ENCODE peak calls at places on chromosomes 5 and 9, in five cellular contexts. N, C, Y, D and X are unnamed samples. For H3F3A, the result is how much of the 10 kb centered on the place peaks cover.

GRCh38 chr9:95025213-95026170 is 292.0 kb downstream of the FANCC start:
- DNase-seq in D (no peak), C (no peak), Y (peak), N (peak), X (no peak)

GRCh38 chr5:64900618-64901017 is 131.9 kb downstream of the CWC27 start:
- DNase-seq in N (no peak), C (peak), Y (no peak), D (no peak), X (no peak)

GRCh38 chr9:24846248-24846912 is 300.7 kb upstream of the IZUMO3 start:
- DNase-seq in N (no peak), C (no peak), Y (no peak), D (peak), X (no peak)

GRCh38 chr5:35938518-35939227 is at the start of gene CAPSL:
- DNase-seq in Y (peak), C (peak), D (peak), N (peak), X (no peak)

GRCh38 chr5:22892441-22892840 is 39.3 kb upstream of the CDH12 start:
- DNase-seq in Y (no peak), N (no peak), D (no peak), C (no peak), X (no peak)

GRCh38 chr5:16759147-16759800 is 142.5 kb upstream of the RETREG1 start:
- DNase-seq in Y (no peak), D (no peak), N (no peak), C (no peak), X (no peak)

GRCh38 chr5:154580422-154580821 is 102.4 kb upstream of the HAND1 start:
- DNase-seq in N (peak), C (no peak), D (no peak), Y (no peak), X (no peak)

GRCh38 chr5:43769576-43770352 is 166.8 kb downstream of the NNT start:
- DNase-seq in C (no peak), Y (peak), N (no peak), D (no peak), X (no peak)

GRCh38 chr5:6510132-6510531 is 61.5 kb downstream of the UBE2QL1 start:
- DNase-seq in N (no peak), Y (peak), C (peak), D (no peak), X (no peak)

GRCh38 chr5:11527994-11528393 is 376.3 kb downstream of the CTNND2 start:
- DNase-seq in Y (no peak), C (no peak), D (no peak), N (no peak), X (no peak)

GRCh38 chr5:31993182-31993961 is 180.7 kb downstream of the GOLPH3 start:
- DNase-seq in D (no peak), Y (peak), N (no peak), C (no peak), X (no peak)

GRCh38 chr9:113511856-113512761 is 48.6 kb downstream of the RGS3 start:
- DNase-seq in N (peak), Y (peak), C (no peak), D (no peak), X (no peak)

GRCh38 chr9:101593345-101593744 is 1.4 kb downstream of the PPP3R2 start:
- DNase-seq in N (no peak), C (no peak), D (no peak), Y (no peak), X (no peak)

GRCh38 chr5:600551-601541 is 11.3 kb upstream of the CEP72 start:
- DNase-seq in N (no peak), C (peak), D (no peak), Y (no peak), X (no peak)

GRCh38 chr9:107620801-107621200 is 131.2 kb upstream of the KLF4 start:
- DNase-seq in D (no peak), Y (no peak), N (no peak), C (no peak), X (no peak)

GRCh38 chr9:130555968-130556367 is 23.4 kb upstream of the FUBP3 start:
- DNase-seq in D (no peak), Y (peak), N (no peak), C (peak), X (peak)

GRCh38 chr9:105053209-105053652 is 125.3 kb upstream of the ABCA1 start:
- DNase-seq in D (no peak), C (peak), N (no peak), Y (peak), X (no peak)

DNA sequence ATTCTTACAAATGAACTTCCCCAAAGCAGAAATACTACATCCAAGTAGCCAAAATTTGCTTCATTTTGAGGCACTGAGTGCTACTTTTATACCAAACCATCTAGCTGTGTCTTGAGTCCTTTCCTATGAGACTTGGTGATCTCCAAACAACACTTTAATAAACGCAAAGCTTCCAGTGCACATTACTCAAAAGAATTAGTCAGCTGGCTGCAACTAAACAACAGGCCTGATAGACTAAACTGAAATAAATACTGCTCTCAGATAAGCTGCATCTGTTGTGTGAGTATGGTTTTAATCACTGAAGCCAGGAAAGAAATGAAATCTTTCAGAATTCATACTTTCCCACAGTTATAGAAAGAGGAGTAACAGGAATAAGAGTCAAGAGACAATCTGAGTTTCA is 80.3 kb downstream of the VCAN start:
- DNase-seq in N (no peak), Y (peak), D (no peak), C (peak), X (no peak)
- H3F3A ChIP-seq in N (under half), Y (half or more), D (under half), C (under half), X (under half)

DNA sequence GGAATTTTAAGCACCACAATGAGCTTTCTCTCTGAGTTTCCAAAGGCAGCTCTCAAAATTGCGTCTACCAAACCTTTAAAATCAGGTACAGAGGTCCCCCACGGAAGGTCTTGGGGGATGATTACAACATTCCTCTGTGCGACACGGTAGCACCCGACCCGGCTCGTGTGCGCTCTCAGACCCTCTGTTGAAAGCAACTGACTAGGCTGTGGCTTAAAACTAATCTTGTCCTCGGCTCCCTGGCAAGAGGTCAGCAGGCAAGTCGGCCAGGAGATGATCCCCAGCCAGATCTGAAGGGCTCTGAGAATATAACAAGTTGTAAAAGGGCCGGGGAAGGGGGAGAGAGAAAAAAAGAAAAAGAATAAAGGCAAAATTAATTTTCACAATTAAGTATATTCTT is 92.6 kb upstream of the LMX1B start:
- DNase-seq in C (no peak), Y (no peak), N (peak), D (no peak), X (no peak)
- TF ChIP-seq EZH2 in C (no peak), Y (no peak), N (no peak), D (no peak), X (no peak)

GRCh38 chr5:5188377-5189020 is 48.4 kb downstream of the ADAMTS16 start:
- DNase-seq in D (no peak), N (no peak), Y (no peak), C (no peak), X (no peak)

GRCh38 chr5:5192681-5193080 is 52.6 kb downstream of the ADAMTS16 start:
- DNase-seq in Y (no peak), C (no peak), D (no peak), N (no peak), X (no peak)

DNA sequence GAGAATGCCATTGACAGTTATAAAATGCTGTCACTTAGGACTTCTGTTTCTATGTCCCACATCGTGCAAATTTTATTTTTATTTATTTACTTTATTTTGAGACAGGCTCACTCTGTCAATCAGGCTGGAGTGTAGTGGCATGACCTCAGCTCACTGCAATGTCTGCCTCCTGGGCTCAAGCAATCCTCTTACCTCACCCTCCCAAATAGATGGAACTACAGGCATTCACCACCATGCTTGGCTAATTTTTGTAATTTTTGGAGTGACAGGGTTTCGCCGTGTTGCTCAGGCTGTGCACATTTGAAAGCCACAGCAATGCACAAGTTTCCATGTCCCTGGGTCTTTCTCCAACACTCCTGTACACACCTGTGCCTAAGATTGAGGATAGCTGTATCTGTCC is 51.8 kb downstream of the ADAMTS16 start:
- DNase-seq in N (no peak), C (no peak), D (no peak), Y (no peak), X (no peak)
- H3K4me2 ChIP-seq in N (no peak), C (no peak), D (no peak), Y (no peak), X (no peak)

DNA sequence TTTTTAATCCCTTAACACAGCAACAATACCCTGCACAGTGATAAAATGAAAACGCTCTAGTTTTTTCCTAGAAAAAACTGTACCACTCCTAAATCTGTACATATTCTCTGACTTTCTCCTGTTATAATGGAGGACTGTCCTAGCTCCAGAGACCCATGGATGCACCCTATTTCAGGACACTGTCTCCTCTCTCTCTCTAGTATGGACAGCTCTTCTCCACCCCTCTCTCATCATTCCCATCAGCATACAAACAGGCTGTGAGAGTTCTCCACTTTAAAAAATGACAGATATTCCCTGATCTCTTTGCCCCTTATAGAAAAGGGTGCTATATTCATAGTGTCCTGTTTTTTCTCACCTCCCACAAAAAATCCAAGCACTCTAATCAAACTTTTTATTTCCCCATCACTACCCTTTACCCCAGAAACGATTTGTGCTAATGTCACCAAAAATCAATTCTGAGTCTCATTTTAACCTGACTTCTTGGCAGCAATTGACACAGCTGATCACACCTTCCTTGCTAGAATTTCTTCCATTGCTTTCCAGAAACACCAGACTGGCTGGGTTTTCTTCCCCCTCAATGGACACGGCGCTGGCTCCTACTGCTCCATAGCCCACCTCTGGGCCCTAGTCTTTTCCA is 20.7 kb downstream of the ZNF608 start:
- DNase-seq in Y (no peak), N (no peak), D (no peak), C (no peak), X (no peak)
- H3F3A ChIP-seq in Y (under half), N (under half), D (under half), C (under half), X (under half)

GRCh38 chr5:132065351-132065937 is 5.0 kb downstream of the IL3 start:
- DNase-seq in N (peak), D (peak), C (peak), Y (peak), X (peak)

GRCh38 chr5:132064738-132065331 is 4.4 kb downstream of the IL3 start:
- DNase-seq in D (peak), C (peak), Y (peak), N (peak), X (peak)

GRCh38 chr5:132064140-132064539 is 3.7 kb downstream of the IL3 start:
- DNase-seq in N (no peak), Y (no peak), C (no peak), D (no peak), X (no peak)

GRCh38 chr5:132060501-132061161 is at the start of gene IL3:
- DNase-seq in Y (no peak), C (no peak), N (no peak), D (no peak), X (no peak)

GRCh38 chr5:132063090-132063911 is 2.8 kb downstream of the IL3 start:
- DNase-seq in D (peak), Y (peak), C (peak), N (peak), X (peak)
- TF ChIP-seq EZH2 in D (no peak), Y (no peak), C (no peak), N (no peak), X (no peak)

GRCh38 chr5:88886756-88887741 is 4.1 kb upstream of the MEF2C start:
- DNase-seq in N (no peak), Y (peak), C (no peak), D (peak), X (no peak)
- H3K4me2 ChIP-seq in N (no peak), Y (peak), C (no peak), D (peak), X (no peak)

DNA sequence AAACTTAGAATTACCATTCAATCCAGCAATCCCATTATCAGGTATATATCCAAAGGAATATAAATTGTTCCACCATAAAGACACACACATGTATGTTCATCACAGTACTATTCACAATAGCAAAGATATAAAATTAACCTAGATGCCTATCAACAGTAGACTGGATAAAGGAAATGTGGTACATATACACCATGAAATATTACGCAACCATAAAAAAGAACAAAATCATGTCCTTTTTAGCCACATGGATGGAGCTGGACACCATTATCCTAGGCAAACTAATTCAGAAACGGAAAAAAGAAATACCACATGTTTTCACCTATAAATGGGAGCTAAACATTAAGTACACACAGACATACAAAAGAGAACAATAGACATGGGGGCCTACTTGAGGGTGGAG is 312.8 kb upstream of the CD180 start:
- DNase-seq in D (no peak), N (no peak), Y (no peak), C (no peak), X (no peak)
- H3F3A ChIP-seq in D (under half), N (under half), Y (under half), C (under half), X (under half)

GRCh38 chr9:124024107-124024506 is 12.5 kb downstream of the LHX2 start:
- DNase-seq in N (no peak), D (no peak), C (no peak), Y (no peak), X (no peak)

GRCh38 chr9:124020520-124021384 is 9.2 kb downstream of the LHX2 start:
- DNase-seq in C (no peak), D (no peak), N (peak), Y (no peak), X (no peak)

GRCh38 chr9:124019771-124020519 is 8.4 kb downstream of the LHX2 start:
- DNase-seq in C (no peak), D (no peak), N (peak), Y (no peak), X (no peak)

GRCh38 chr9:124021385-124021769 is 9.8 kb downstream of the LHX2 start:
- DNase-seq in Y (no peak), C (no peak), D (no peak), N (no peak), X (no peak)

GRCh38 chr9:124022201-124023121 is 10.9 kb downstream of the LHX2 start:
- DNase-seq in D (no peak), N (peak), C (no peak), Y (no peak), X (no peak)
- TF ChIP-seq EZH2 in D (no peak), N (peak), C (no peak), Y (no peak), X (no peak)

GRCh38 chr9:121597693-121598166 is 53.7 kb upstream of the DAB2IP start:
- DNase-seq in Y (no peak), N (no peak), D (no peak), C (no peak), X (no peak)
- H3K4me2 ChIP-seq in Y (peak), N (peak), D (no peak), C (peak), X (peak)

GRCh38 chr9:73153793-73154227 is 2.1 kb downstream of the ANXA1 start:
- DNase-seq in Y (peak), C (no peak), D (no peak), N (no peak), X (no peak)
- H3F3A ChIP-seq in Y (half or more), C (under half), D (under half), N (under half), X (under half)